ENCODE peak calls at places on chromosomes 6 and 20, in four cellular contexts. I is astrocyte of the spinal cord, E is astrocyte of the cerebellum, U is upper lobe of left lung. H is an unnamed sample.

GRCh38 chr6:43172127-43173007 is 1.3 kb downstream of the SRF start:
- DNase-seq in U (peak), I (peak), E (no peak), H (no peak)

GRCh38 chr6:15400572-15401004 is 154.7 kb downstream of the JARID2 start:
- DNase-seq in U (peak), E (no peak), I (peak), H (no peak)

GRCh38 chr20:47487175-47487917 is 14.3 kb upstream of the NCOA3 start:
- DNase-seq in E (no peak), I (no peak), U (no peak), H (no peak)

GRCh38 chr20:38109657-38110524 is 55.2 kb downstream of the TGM2 start:
- DNase-seq in I (peak), U (no peak), E (peak), H (peak)

GRCh38 chr6:33974471-33974870 is 170.7 kb upstream of the MLN start:
- DNase-seq in U (no peak), E (no peak), I (no peak), H (no peak)

GRCh38 chr6:105112577-105112976 is 67.2 kb downstream of the POPDC3 start:
- DNase-seq in U (no peak), I (no peak), E (no peak), H (no peak)

GRCh38 chr6:169454204-169454871 is 200.7 kb upstream of the THBS2 start:
- DNase-seq in I (peak), U (no peak), E (peak), H (peak)

GRCh38 chr20:51037499-51038110 is 14.7 kb upstream of the KCNG1 start:
- DNase-seq in E (no peak), I (no peak), U (peak), H (no peak)

GRCh38 chr6:131169613-131170012 is 34.3 kb downstream of the AKAP7 start:
- DNase-seq in I (no peak), E (no peak), U (no peak), H (no peak)

GRCh38 chr20:24971702-24972101 is 20.8 kb downstream of the APMAP start:
- DNase-seq in U (no peak), E (no peak), I (no peak), H (no peak)

GRCh38 chr6:170091000-170091638 is 199.8 kb downstream of the DLL1 start:
- DNase-seq in I (no peak), U (peak), E (no peak), H (no peak)

GRCh38 chr20:13302647-13303425 is 81.8 kb downstream of the ISM1 start:
- DNase-seq in I (peak), U (no peak), E (no peak), H (no peak)

GRCh38 chr20:58329711-58330110 is 20.2 kb downstream of the RAB22A start:
- DNase-seq in E (no peak), I (no peak), U (no peak), H (no peak)

GRCh38 chr6:113969888-113970807 is 800 bp downstream of the HDAC2 start:
- DNase-seq in I (peak), U (peak), E (no peak), H (no peak)

GRCh38 chr20:56574531-56575142 is 41.6 kb downstream of the FAM209B start:
- DNase-seq in U (no peak), E (no peak), I (no peak), H (no peak)

GRCh38 chr20:46931699-46932098 is 37.1 kb downstream of the EYA2 start:
- DNase-seq in U (no peak), E (no peak), I (no peak), H (no peak)

GRCh38 chr6:35049885-35050284 is 91.3 kb downstream of the TCP11 start:
- DNase-seq in E (peak), U (no peak), I (peak), H (peak)

GRCh38 chr6:4313044-4313686 is 177.8 kb upstream of the ECI2 start:
- DNase-seq in E (peak), U (no peak), I (peak), H (peak)

GRCh38 chr20:18031888-18032509 is 25.7 kb downstream of the OVOL2 start:
- DNase-seq in U (no peak), E (no peak), I (no peak), H (no peak)

GRCh38 chr20:1971893-1972586 is 21.8 kb downstream of the PDYN start:
- DNase-seq in E (no peak), U (no peak), I (no peak), H (no peak)

GRCh38 chr6:12578751-12579150 is 137.8 kb upstream of the PHACTR1 start:
- DNase-seq in I (peak), U (no peak), E (no peak), H (no peak)

GRCh38 chr20:64236137-64237088 is 19.1 kb upstream of the PCMTD2 start:
- DNase-seq in U (peak), E (no peak), I (no peak), H (no peak)

GRCh38 chr6:127939442-127940066 is 38.7 kb upstream of the THEMIS start:
- DNase-seq in U (no peak), I (peak), E (no peak), H (no peak)

GRCh38 chr20:18524646-18525045 is 16.9 kb downstream of the SEC23B start:
- DNase-seq in U (no peak), I (peak), E (no peak), H (peak)

GRCh38 chr6:1240766-1241165 is 71.1 kb upstream of the FOXQ1 start:
- DNase-seq in E (no peak), U (no peak), I (no peak), H (no peak)

GRCh38 chr6:52994789-52995078 is 350 bp downstream of the GSTA4 start:
- DNase-seq in U (peak), I (no peak), E (no peak), H (no peak)

GRCh38 chr6:169398342-169399105 is 144.9 kb upstream of the THBS2 start:
- DNase-seq in E (no peak), U (no peak), I (no peak), H (no peak)

GRCh38 chr6:32092760-32093497 is 16.2 kb downstream of the TNXB start:
- DNase-seq in U (no peak), I (peak), E (no peak), H (no peak)

GRCh38 chr6:131164506-131164905 is 29.2 kb downstream of the AKAP7 start:
- DNase-seq in E (no peak), U (no peak), I (no peak), H (no peak)

GRCh38 chr20:47464380-47465101 is 37.1 kb upstream of the NCOA3 start:
- DNase-seq in E (peak), I (peak), U (no peak), H (peak)

GRCh38 chr6:140697585-140697984 is 1323.1 kb upstream of the CITED2 start:
- DNase-seq in U (no peak), I (no peak), E (no peak), H (no peak)

GRCh38 chr6:27500177-27500576 is 27.3 kb upstream of the ZNF184 start:
- DNase-seq in I (no peak), U (no peak), E (no peak), H (no peak)

GRCh38 chr6:17417817-17418216 is 24.4 kb downstream of the CAP2 start:
- DNase-seq in E (peak), I (peak), U (no peak), H (peak)

GRCh38 chr20:17896771-17897369 is 71.7 kb downstream of the SNX5 start:
- DNase-seq in E (no peak), I (no peak), U (no peak), H (no peak)

GRCh38 chr6:13384506-13384905 is 56.2 kb upstream of the TBC1D7 start:
- DNase-seq in E (no peak), U (no peak), I (no peak), H (no peak)

GRCh38 chr20:37492945-37493344 is 28.1 kb upstream of the NNAT start:
- DNase-seq in I (no peak), E (no peak), U (no peak), H (no peak)

GRCh38 chr6:138417493-138418117 is 13.6 kb downstream of the HEBP2 start:
- DNase-seq in E (no peak), U (no peak), I (no peak), H (no peak)

GRCh38 chr20:54657268-54657826 is 182.0 kb downstream of the DOK5 start:
- DNase-seq in E (no peak), I (no peak), U (no peak), H (no peak)

DNA sequence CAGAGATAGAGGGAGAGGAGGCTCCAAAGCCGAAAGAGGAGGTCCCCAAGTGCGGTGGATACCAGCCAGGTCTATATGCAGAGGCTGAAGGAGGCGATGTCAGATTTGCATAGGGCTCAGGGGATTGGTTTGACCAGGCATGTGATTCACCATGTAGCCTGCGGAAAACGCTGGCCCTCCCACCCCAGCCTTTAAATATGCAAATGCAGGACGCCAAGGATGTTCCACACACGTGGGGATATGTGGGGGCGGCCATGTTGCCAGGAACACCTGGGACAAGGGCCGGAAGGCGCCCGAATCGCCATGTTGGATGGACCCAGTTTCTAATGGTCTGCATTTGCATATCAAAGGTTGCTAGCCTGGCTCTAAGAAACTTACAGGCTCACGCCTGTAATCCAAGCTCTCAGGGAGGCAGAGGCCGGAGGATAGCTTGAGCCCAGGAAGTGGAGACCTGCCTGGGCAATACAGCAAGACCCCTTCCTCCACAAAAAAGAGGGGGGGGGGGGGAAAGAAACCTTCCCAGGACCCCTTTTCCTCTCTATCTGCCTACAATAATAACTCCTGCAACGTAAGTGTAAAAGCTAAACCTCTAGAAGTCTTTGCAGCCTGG is 110.5 kb downstream of the TULP4 start:
- DNase-seq in I (no peak), E (no peak), U (no peak), H (no peak)
- TF ChIP-seq CTCF in I (no peak), E (no peak), U (no peak), H (no peak)

DNA sequence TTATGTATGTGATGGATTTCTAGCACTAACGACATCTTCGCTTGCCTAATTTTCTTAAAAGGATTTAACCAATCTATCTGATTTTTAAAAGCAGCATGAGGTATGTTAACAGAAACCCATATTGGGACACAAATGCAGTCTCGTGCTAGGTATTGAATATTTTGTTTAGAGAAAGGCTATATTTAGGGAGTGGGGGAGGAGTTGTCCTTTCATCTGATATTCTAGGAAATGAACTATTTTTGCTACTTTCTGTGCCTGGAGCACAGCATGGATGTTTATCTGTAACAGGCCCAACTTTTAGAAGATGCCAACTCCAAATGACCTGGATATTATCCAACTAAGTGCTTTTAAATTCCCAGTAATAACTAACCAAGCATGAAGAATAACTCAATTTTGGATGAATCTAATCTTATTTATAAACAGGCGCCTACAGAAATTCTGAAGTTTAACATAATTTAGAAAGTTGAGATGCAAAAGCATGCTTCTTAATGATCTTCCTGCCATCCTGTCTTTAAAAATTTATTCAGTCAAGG is 317.1 kb upstream of the CHD6 start:
- DNase-seq in I (no peak), E (no peak), U (no peak), H (no peak)
- H3K4me3 ChIP-seq in I (no peak), E (no peak), U (no peak), H (no peak)

GRCh38 chr6:107473660-107474059 is 14.3 kb upstream of the PDSS2 start:
- DNase-seq in I (no peak), E (no peak), U (no peak), H (no peak)
- TF ChIP-seq CTCF in I (no peak), E (no peak), U (no peak), H (no peak)

GRCh38 chr6:132797975-132798819 is at the start of gene SLC18B1:
- DNase-seq in U (peak), I (peak), E (no peak), H (no peak)

GRCh38 chr6:132804251-132804650 is 5.8 kb upstream of the SLC18B1 start:
- DNase-seq in E (no peak), U (no peak), I (no peak), H (no peak)

DNA sequence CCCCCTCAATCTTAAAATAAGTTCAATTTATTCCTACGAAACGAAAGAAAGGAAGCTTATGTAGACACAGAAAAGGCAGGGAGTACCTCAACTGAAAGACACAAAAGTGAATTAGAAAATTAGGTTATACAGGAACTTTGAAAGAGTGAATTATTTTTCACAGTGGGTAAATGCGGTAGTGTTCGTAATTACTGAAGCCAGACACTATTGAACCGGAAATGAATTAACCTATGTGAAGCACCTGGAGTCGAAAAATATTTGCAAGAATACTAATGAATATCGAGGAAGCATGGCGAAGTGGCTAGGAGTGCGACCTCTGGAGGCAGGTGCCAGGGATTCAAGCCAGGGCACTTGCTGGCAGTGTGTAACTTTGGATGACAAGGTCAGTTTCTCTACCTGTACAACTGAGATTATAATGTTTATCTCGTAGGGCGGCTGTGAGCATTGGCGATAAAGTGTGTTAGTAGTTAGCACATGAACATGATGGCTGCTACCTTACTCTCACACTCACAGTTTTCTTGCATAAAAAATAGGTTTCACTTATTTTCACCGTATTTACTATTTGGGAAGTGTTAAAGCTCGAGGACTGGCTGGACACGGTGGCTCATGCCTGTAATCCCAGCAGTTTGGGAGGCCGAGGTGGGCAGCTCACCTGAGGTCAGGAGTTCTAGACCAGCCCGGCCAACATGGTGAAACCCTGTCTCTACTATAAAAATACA is 542 bp upstream of the SLC18B1 start:
- DNase-seq in E (peak), I (peak), U (no peak), H (no peak)
- H3K4me3 ChIP-seq in E (peak), I (peak), U (peak), H (peak)

DNA sequence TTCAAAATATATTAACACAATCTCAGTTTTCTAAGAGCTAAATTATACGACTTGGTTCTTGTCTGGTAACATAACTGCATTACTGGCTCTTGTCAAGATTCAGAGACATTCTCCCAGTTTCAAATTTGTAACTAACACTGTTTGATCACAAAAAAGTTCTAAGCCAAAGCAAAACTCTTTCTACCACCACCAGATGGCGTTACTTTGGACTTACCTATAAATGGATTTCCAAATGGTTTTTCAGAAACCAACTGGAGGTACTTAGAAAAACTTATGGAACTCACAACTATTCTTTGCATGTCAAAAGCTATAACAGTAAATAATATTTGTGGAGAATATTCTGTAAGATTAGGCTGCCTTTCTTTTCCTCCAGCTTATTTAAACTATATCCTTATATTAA is 34.2 kb upstream of the GFRAL start:
- DNase-seq in U (no peak), I (peak), E (no peak), H (no peak)
- TF ChIP-seq CTCF in U (no peak), I (peak), E (peak), H (peak)

DNA sequence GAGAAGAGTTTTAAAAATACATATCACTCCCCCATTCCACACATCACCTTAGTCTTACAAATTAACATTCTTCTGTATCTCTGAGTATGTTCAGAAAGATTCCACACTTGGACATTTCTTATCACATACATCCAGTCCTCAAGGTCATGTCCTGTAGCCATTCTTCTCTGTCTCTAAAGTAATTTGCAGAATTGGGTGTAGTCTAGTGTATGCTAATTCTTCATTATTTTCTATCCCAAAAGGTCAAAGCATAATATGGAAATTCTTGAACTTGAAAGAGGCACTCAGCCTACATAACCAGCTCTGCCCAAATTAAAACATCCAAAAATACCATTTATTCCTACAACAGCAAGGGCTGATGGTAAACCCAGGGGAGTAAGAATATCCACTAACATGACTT is 286.0 kb downstream of the HAO1 start:
- DNase-seq in U (no peak), I (no peak), E (no peak), H (no peak)
- H3K4me3 ChIP-seq in U (no peak), I (no peak), E (no peak), H (no peak)

DNA sequence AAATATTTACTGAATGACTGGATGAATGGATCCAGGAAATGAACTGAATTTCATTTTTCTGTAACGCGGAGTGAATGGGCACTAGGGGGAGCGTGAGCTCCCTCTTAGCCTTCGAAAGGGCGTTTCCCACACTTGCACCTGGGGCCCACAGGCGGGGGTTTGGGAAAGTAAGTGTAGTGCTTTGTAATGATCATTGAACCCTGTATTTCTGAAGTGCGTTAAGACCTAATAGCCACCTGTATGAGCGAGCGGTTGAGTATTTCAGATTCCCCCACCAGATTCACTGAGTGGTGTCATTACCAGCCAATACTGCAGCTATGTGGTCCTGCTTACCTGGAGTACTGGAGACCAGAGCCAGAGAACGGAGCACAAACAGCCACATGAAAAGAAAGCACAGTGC is 10.5 kb downstream of the SYTL3 start:
- DNase-seq in U (no peak), I (no peak), E (no peak), H (no peak)
- TF ChIP-seq CTCF in U (peak), I (peak), E (peak), H (peak)

GRCh38 chr20:62475819-62476073 is at the start of gene GATA5:
- DNase-seq in I (no peak), E (no peak), U (no peak), H (no peak)

GRCh38 chr20:62474585-62475026 is 1.2 kb downstream of the GATA5 start:
- DNase-seq in U (no peak), E (no peak), I (no peak), H (no peak)

GRCh38 chr20:62473717-62474584 is 1.8 kb downstream of the GATA5 start:
- DNase-seq in E (no peak), U (peak), I (no peak), H (no peak)

GRCh38 chr20:62476074-62476838 is 461 bp upstream of the GATA5 start:
- DNase-seq in I (no peak), E (no peak), U (peak), H (no peak)

DNA sequence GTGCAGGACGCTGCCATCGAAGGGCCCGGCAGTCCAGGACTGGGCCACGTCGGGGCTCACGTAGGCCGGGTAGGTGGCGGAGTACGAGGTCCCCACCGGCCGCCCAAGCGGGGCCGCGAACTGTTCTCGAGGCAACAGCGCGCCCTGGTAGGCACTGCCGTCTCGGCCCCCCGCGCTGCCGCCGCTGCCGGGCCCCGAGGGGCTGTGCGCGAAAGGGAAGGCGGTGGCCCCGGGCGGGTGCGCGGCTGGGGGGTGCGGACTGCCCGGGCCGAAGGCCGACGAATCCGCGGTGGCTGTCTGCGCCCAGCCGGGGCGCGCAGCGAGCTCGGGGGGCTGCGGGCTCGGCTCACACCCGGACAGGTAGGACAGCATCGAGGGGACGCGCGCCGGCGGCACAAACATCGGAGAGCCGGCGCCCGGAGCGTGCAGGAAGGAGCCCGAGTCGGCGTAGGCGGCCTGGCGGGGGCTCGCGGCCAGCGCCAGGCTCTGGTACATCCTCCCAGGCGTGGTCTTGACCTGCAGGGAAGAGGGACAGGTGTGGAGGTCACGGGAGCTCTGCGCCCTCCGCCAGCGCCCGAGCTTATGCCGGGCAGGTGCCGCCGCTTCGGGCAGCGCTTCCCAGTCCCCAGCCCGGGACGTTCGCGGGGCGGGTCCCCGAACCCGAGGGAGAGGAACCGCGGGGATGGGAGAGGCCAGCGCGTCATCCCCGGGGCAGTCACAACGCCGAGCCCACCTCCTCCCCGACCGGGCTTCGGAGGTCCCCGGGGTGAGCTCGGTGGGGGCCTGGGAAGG is 572 bp downstream of the GATA5 start:
- DNase-seq in I (no peak), E (no peak), U (peak), H (no peak)
- H3K4me3 ChIP-seq in I (no peak), E (no peak), U (no peak), H (no peak)